ENCODE peak calls at places on chromosome 13, in nine cellular contexts. X, R, D, K, B, W, U, I and H are unnamed samples.

GRCh38 chr13:39051157-39051556 is 12.9 kb downstream of the NHLRC3 start:
- DNase-seq in X (no peak), K (no peak), I (no peak), B (peak), W (no peak), U (no peak), R (no peak), D (no peak), H (no peak)

GRCh38 chr13:99617474-99618255 is 116.4 kb downstream of the TM9SF2 start:
- DNase-seq in B (peak), K (no peak), X (peak), D (no peak), R (no peak), U (no peak), I (peak), W (no peak), H (peak)

GRCh38 chr13:58712191-58712590 is 1080.6 kb downstream of the PCDH17 start:
- DNase-seq in X (no peak), B (no peak), I (no peak), R (no peak), W (no peak), D (no peak), K (no peak), U (no peak), H (no peak)

GRCh38 chr13:48078251-48078656 is 16.6 kb downstream of the MED4 start:
- DNase-seq in B (no peak), W (no peak), R (no peak), X (no peak), U (no peak), I (no peak), K (no peak), D (no peak), H (no peak)

GRCh38 chr13:48235100-48235813 is 2.3 kb downstream of the ITM2B start:
- DNase-seq in R (peak), D (no peak), U (no peak), W (no peak), B (peak), X (no peak), K (no peak), I (no peak), H (no peak)

GRCh38 chr13:49214917-49215376 is 5.2 kb upstream of the MLNR start:
- DNase-seq in D (peak), I (peak), W (peak), K (no peak), R (peak), U (no peak), B (peak), X (no peak), H (no peak)

GRCh38 chr13:50129923-50130685 is 114.9 kb downstream of the KCNRG start:
- DNase-seq in I (peak), D (no peak), X (peak), B (no peak), W (peak), K (peak), U (no peak), R (no peak), H (peak)

GRCh38 chr13:41565221-41565620 is 107.9 kb downstream of the RGCC start:
- DNase-seq in R (no peak), X (no peak), W (no peak), D (no peak), U (no peak), I (no peak), K (no peak), B (peak), H (peak)

GRCh38 chr13:72204291-72204690 is 337.3 kb upstream of the DACH1 start:
- DNase-seq in X (no peak), I (no peak), U (no peak), K (no peak), W (no peak), R (no peak), B (no peak), D (no peak), H (no peak)

GRCh38 chr13:25406377-25406776 is 34.6 kb downstream of the ATP8A2 start:
- DNase-seq in U (no peak), D (no peak), B (no peak), W (no peak), I (no peak), X (no peak), R (no peak), K (no peak), H (no peak)

GRCh38 chr13:84870190-84870589 is 929.0 kb downstream of the SLITRK6 start:
- DNase-seq in W (no peak), U (no peak), B (no peak), R (no peak), I (no peak), K (no peak), D (no peak), X (no peak), H (no peak)

DNA sequence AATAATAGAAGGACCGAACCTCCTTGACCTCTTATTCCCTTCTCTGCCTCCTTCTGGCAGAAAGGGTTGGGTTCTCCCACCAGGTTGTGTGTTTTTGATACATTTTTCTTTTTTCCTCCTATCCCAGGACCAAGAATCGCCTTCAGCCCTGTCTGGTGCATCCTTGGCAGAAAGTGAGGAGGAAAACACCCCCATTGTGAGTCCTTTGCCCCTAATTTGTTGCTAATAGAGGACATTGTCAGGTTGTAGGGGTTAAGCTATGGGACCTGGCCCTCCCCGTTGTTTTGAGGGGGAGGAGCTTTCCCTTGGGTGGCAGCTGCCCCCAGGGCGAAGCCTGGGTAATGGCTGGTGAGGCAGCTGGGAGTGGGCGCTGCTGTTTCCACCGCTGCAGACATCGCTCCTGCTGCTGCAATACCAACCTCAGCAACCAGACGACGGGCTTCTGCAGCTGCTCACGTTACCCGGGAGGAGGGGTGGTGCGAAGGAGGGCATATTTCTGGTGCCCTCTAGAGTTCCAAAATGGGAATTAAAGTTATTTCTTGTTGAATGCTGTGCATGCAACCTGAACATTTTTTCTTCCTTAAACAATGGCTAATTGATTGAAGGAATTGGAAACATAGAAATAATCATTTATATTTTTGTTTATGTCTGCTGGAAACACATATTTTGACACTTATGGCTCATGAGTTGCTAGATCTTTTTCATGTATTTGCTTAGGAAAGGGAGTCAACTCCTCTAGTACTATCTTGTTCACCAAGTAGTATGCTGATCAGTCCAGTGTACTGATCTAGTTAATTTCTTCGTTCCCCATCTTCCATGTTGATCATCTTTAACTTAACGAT is 1.5 kb downstream of the ZMYM2 start:
- DNase-seq in R (peak), D (peak), W (peak), X (peak), K (no peak), B (peak), I (peak), U (peak), H (peak)
- TF ChIP-seq POLR2A in R (peak), D (peak), W (no peak), X (peak), K (no peak), B (no peak), I (no peak), U (no peak), H (no peak)

GRCh38 chr13:100674848-100675659 is 459 bp upstream of the TMTC4 start:
- DNase-seq in W (peak), K (peak), B (peak), X (peak), U (peak), I (peak), D (peak), R (peak), H (peak)
- TF ChIP-seq POLR2A in W (no peak), K (peak), B (no peak), X (peak), U (no peak), I (no peak), D (peak), R (peak), H (peak)

GRCh38 chr13:97433727-97434416 is at the start of gene RAP2A:
- DNase-seq in R (peak), U (peak), W (peak), X (peak), D (peak), B (peak), I (peak), K (peak), H (peak)
- TF ChIP-seq POLR2A in R (peak), U (no peak), W (no peak), X (peak), D (peak), B (peak), I (no peak), K (peak), H (peak)

GRCh38 chr13:111665691-111666095 is 345.3 kb downstream of the TEX29 start:
- DNase-seq in D (peak), X (no peak), B (no peak), R (no peak), W (no peak), K (no peak), U (no peak), I (no peak), H (no peak)
- TF ChIP-seq POLR2A in D (no peak), X (no peak), B (no peak), R (no peak), W (no peak), K (no peak), U (no peak), I (no peak), H (no peak)